ENCODE peak calls at places on chromosomes 3 and 15, in seven cellular contexts. B is PC-3, V is GM23248, O is MM.1S, I is OCI-LY7, E is PC-9, T is GM23338. X is an unnamed sample.

GRCh38 chr15:90902656-90902995 is 476 bp upstream of the MAN2A2 start:
- DNase-seq in B (no peak), V (peak; percentile 58), O (no peak), I (no peak), E (no peak), T (no peak), X (no peak)

GRCh38 chr3:78858910-78859309 is 908.9 kb downstream of the ROBO1 start:
- DNase-seq in B (no peak), V (no peak), O (no peak), I (no peak), E (no peak), T (no peak), X (no peak)

GRCh38 chr3:56976666-56977560 is 83.6 kb upstream of the SPATA12 start:
- DNase-seq in B (no peak), V (peak; percentile 71), O (no peak), I (no peak), E (no peak), T (peak; percentile 46), X (peak; percentile 80)

GRCh38 chr15:72193781-72194396 is 3.7 kb downstream of the GRAMD2A start:
- DNase-seq in B (no peak), V (no peak), O (no peak), I (no peak), E (no peak), T (peak; percentile 25), X (no peak)

GRCh38 chr15:75666823-75667501 is 19.2 kb downstream of the SNX33 start:
- DNase-seq in B (peak; percentile 90), V (peak; percentile 100), O (no peak), I (no peak), E (peak; percentile 98), T (no peak), X (peak; percentile 51)

GRCh38 chr15:48856947-48857346 is 21.0 kb upstream of the EID1 start:
- DNase-seq in B (no peak), V (peak; percentile 49), O (no peak), I (no peak), E (no peak), T (peak; percentile 77), X (no peak)

GRCh38 chr3:111595239-111595638 is at the start of gene ZBED2:
- DNase-seq in B (no peak), V (no peak), O (no peak), I (no peak), E (no peak), T (no peak), X (no peak)

GRCh38 chr3:47104259-47104658 is 59.7 kb downstream of the SETD2 start:
- DNase-seq in B (no peak), V (no peak), O (no peak), I (no peak), E (no peak), T (no peak), X (no peak)

GRCh38 chr3:185717121-185717520 is 107.7 kb downstream of the IGF2BP2 start:
- DNase-seq in B (no peak), V (peak; percentile 92), O (no peak), I (no peak), E (no peak), T (no peak), X (peak; percentile 56)

GRCh38 chr15:81281925-81282895 is 41.7 kb downstream of the STARD5 start:
- DNase-seq in B (no peak), V (no peak), O (no peak), I (no peak), E (no peak), T (no peak), X (no peak)

GRCh38 chr3:156553705-156554356 is 1.1 kb downstream of the SSR3 start:
- DNase-seq in B (peak; percentile 42), V (peak; percentile 91), O (peak; percentile 39), I (peak; percentile 24), E (peak; percentile 53), T (peak; percentile 15), X (peak; percentile 52)

GRCh38 chr3:49173116-49173791 is 1.9 kb downstream of the KLHDC8B start:
- DNase-seq in B (no peak), V (no peak), O (no peak), I (no peak), E (no peak), T (peak; percentile 59), X (peak; percentile 85)

GRCh38 chr3:1087066-1087555 is 5.7 kb upstream of the CNTN6 start:
- DNase-seq in B (peak; percentile 7), V (peak; percentile 88), O (peak; percentile 8), I (no peak), E (no peak), T (peak; percentile 34), X (peak; percentile 58)

DNA sequence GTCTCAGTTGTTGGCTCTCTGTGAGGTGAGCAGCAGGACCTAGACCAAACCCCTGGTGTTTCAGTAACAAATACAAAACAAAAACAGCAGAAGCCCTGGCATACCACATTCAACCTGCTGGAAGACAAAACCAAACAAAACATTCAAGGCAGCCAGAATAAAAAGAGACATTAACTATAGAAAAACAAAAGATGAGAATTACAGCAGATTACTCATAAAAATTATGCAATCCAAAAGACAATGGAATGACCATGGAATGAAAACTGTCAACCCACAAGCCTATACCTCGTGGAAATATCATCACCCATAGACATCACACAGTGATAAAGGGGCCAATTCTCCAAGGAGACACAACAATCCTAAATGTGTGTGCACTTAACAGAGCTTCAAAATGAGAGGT is 106.0 kb upstream of the IQSEC1 start:
- DNase-seq in B (no peak), V (no peak), O (no peak), I (no peak), E (no peak), T (no peak), X (no peak)
- H3K9me2 ChIP-seq in B (no peaks in the 10 kb centered on the region), V (no peaks in the 10 kb centered on the region), O (no peaks in the 10 kb centered on the region), I (no peaks in the 10 kb centered on the region), E (no peaks in the 10 kb centered on the region), T (no peaks in the 10 kb centered on the region), X (no peaks in the 10 kb centered on the region)

GRCh38 chr15:25862087-25862468 is 1.0 kb downstream of the ATP10A start:
- DNase-seq in B (no peak), V (peak; percentile 66), O (no peak), I (no peak), E (no peak), T (peak; percentile 39), X (no peak)
- H2AFZ ChIP-seq in B (peak overlapping the region; percentile 81), V (no peak overlapping the region), O (no peak overlapping the region), I (no peak overlapping the region), E (no peak overlapping the region), T (peak overlapping the region; percentile 97), X (peak overlapping the region; percentile 10)

GRCh38 chr3:179036626-179037300 is 34.8 kb downstream of the ZMAT3 start:
- DNase-seq in B (no peak), V (peak; percentile 2), O (no peak), I (no peak), E (no peak), T (no peak), X (no peak)

GRCh38 chr3:179036226-179036625 is 35.4 kb downstream of the ZMAT3 start:
- DNase-seq in B (no peak), V (peak; percentile 20), O (no peak), I (no peak), E (no peak), T (no peak), X (no peak)

GRCh38 chr3:179035232-179035631 is 36.4 kb downstream of the ZMAT3 start:
- DNase-seq in B (no peak), V (no peak), O (no peak), I (no peak), E (no peak), T (no peak), X (no peak)

GRCh38 chr3:179037361-179037760 is 34.2 kb downstream of the ZMAT3 start:
- DNase-seq in B (no peak), V (peak; percentile 99), O (no peak), I (no peak), E (no peak), T (no peak), X (peak; percentile 39)

DNA sequence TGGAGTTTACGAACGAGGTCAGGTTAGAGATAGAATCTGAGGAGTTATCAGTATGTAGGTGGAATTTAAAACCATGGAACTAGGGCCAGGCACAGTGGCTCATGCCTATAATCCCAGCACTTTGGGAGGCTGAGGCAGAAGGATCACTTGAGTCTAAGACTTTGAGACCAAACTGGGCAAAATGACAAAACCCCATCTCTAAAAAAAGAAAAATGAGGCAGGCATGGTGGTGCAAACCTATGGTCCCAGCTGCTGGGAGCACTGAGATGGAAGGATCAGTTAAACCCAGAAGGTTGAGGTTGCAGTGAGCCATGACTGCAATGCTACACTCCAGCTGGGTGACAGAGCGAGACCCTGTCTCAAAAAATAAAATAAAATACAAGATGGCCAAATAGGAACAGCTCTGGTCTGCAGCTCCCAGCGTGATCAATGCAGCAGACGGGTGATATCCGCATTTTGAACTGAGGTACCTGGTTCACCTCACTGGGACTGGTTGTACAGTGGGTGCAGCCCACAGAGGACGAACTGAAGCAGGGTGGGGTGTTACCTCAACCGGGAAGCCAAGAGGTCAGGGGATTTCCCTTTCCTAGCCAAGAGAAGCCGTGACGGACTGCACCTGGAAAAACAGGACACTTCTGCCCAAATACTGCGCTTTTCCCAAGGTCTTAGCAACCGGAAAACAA is 33.3 kb downstream of the ZMAT3 start:
- DNase-seq in B (no peak), V (no peak), O (no peak), I (no peak), E (no peak), T (no peak), X (no peak)
- H3K4me2 ChIP-seq in B (no peak overlapping the region), V (peak overlapping the region; percentile 97), O (no peak overlapping the region), I (no peak overlapping the region), E (no peak overlapping the region), T (no peak overlapping the region), X (no peak overlapping the region)

GRCh38 chr15:95459288-95459687 is 871.2 kb upstream of the NR2F2 start:
- DNase-seq in B (peak; percentile 72), V (peak; percentile 33), O (no peak), I (no peak), E (no peak), T (no peak), X (no peak)

GRCh38 chr15:95458736-95459135 is 871.8 kb upstream of the NR2F2 start:
- DNase-seq in B (no peak), V (no peak), O (no peak), I (no peak), E (no peak), T (no peak), X (no peak)

GRCh38 chr15:95468820-95469219 is 861.7 kb upstream of the NR2F2 start:
- DNase-seq in B (no peak), V (no peak), O (no peak), I (no peak), E (no peak), T (peak; percentile 25), X (no peak)

GRCh38 chr15:95469601-95470000 is 860.9 kb upstream of the NR2F2 start:
- DNase-seq in B (no peak), V (no peak), O (no peak), I (no peak), E (no peak), T (no peak), X (no peak)

DNA sequence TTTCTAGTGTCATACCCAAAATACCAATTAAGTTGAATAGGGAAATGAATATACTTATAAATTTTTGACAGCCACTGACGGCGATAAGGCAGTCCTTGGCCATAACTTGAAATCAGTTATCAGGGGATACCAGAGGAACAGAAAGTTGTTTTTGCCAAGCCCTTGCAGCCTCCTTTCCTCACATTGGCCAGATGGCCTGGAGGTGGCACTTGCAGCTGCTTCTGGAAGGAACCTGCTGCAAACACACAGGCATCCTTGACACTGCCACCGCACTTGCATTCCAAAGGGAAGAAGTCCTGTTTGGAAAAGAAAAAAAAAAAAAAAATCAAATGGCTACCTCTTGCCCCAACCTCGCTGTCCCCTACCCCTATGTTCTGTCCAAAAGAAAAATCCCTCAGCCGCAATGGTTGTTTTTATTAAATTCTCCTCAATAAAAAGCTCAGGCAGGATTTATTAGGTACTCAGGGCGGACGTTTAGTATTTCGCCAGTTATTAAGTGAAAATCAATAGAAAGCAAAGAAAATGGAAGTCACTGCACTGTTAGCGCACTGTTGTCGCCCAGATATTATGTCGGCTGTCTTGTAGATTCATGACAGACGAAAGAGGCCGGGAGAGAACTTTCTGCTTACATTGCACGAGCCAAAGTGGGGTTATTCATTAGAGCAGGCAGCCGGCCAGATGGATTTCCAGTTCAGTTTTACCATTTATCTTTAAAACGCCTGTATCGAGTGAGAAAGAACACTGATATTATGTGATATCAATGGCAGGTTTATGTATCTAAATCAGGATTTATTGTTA is 866.2 kb upstream of the NR2F2 start:
- DNase-seq in B (no peak), V (no peak), O (no peak), I (no peak), E (no peak), T (no peak), X (no peak)
- H3K9me2 ChIP-seq in B (no peaks in the 10 kb centered on the region), V (no peaks in the 10 kb centered on the region), O (no peaks in the 10 kb centered on the region), I (no peaks in the 10 kb centered on the region), E (no peaks in the 10 kb centered on the region), T (no peaks in the 10 kb centered on the region), X (no peaks in the 10 kb centered on the region)